ENCODE peak calls at places on chromosomes 7 and 10, in five cellular contexts. V, A, S, X and L are unnamed samples.

GRCh38 chr10:22505923-22506685 is 160.8 kb downstream of the SPAG6 start:
- DNase-seq in V (no peak), A (no peak), S (no peak), X (no peak), L (no peak)

GRCh38 chr10:132793871-132794849 is 8.2 kb upstream of the NKX6-2 start:
- DNase-seq in V (no peak), A (no peak), S (no peak), X (no peak), L (no peak)

GRCh38 chr10:60271319-60272040 is 118.2 kb downstream of the ANK3 start:
- DNase-seq in V (no peak), A (no peak), S (no peak), X (no peak), L (no peak)

GRCh38 chr7:130143986-130144618 is 61.1 kb downstream of the TMEM209 start:
- DNase-seq in V (no peak), A (no peak), S (no peak), X (no peak), L (no peak)

GRCh38 chr7:142880886-142881505 is 4.5 kb downstream of the TRPV6 start:
- DNase-seq in V (no peak), A (peak), S (peak), X (no peak), L (no peak)

GRCh38 chr10:63707254-63707910 is 186.2 kb downstream of the REEP3 start:
- DNase-seq in V (no peak), A (no peak), S (no peak), X (no peak), L (no peak)

GRCh38 chr7:114865564-114865963 is 56.3 kb upstream of the MDFIC start:
- DNase-seq in V (peak), A (peak), S (peak), X (no peak), L (peak)

GRCh38 chr10:34181545-34182300 is 633.4 kb downstream of the PARD3 start:
- DNase-seq in V (peak), A (no peak), S (no peak), X (no peak), L (no peak)

GRCh38 chr10:97676770-97677581 is 10.1 kb downstream of the AVPI1 start:
- DNase-seq in V (no peak), A (no peak), S (peak), X (no peak), L (no peak)

GRCh38 chr7:136293272-136293671 is 316.1 kb upstream of the MTPN start:
- DNase-seq in V (no peak), A (no peak), S (no peak), X (no peak), L (no peak)

GRCh38 chr10:89502556-89502955 is 32.8 kb downstream of the SLC16A12 start:
- DNase-seq in V (no peak), A (no peak), S (no peak), X (no peak), L (no peak)

GRCh38 chr7:13725591-13725990 is 263.9 kb downstream of the ETV1 start:
- DNase-seq in V (no peak), A (no peak), S (no peak), X (no peak), L (no peak)

GRCh38 chr7:131656980-131657725 is 100.7 kb upstream of the PODXL start:
- DNase-seq in V (no peak), A (no peak), S (no peak), X (no peak), L (no peak)

GRCh38 chr10:87503892-87504291 is 801 bp upstream of the MINPP1 start:
- DNase-seq in V (no peak), A (no peak), S (no peak), X (no peak), L (no peak)

GRCh38 chr7:53350241-53350640 is 314.8 kb downstream of the POM121L12 start:
- DNase-seq in V (no peak), A (peak), S (peak), X (no peak), L (no peak)

GRCh38 chr10:22363305-22363704 is 18.0 kb downstream of the SPAG6 start:
- DNase-seq in V (no peak), A (no peak), S (no peak), X (no peak), L (no peak)

GRCh38 chr10:119309423-119309770 is 102.0 kb downstream of the GRK5 start:
- DNase-seq in V (no peak), A (no peak), S (no peak), X (no peak), L (no peak)

GRCh38 chr10:94465684-94466083 is 63.3 kb downstream of the TBC1D12 start:
- DNase-seq in V (no peak), A (no peak), S (no peak), X (no peak), L (no peak)

DNA sequence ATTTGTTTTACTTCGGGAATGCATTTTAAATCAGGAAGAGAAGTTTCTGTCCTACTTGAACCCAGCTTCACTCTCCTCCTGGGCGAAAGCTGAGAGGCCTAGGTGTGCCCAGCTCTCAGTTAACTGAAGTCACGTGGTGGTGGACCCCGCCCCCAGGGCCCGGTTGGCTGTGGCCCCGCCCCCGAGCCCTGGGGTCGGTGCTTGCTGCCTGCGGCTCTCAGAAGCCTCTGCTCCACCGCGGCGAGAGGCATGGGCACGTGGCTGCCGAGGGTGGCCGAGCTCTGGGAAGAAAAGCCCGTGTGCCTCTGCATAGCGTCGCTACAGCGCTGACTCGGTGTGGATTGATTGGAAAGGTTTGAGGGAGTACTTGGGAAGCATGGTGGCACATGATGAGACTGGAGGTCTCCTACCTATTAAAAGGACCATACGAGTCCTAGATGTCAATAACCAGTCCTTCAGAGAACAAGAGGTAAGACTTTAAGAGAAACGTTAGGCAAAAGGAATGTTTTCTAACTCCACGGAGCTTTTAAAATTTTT is 34.1 kb downstream of the NET1 start:
- DNase-seq in V (peak), A (peak), S (peak), X (peak), L (peak)
- TF ChIP-seq POLR2A in V (peak), A (peak), S (no peak), X (peak), L (peak)

DNA sequence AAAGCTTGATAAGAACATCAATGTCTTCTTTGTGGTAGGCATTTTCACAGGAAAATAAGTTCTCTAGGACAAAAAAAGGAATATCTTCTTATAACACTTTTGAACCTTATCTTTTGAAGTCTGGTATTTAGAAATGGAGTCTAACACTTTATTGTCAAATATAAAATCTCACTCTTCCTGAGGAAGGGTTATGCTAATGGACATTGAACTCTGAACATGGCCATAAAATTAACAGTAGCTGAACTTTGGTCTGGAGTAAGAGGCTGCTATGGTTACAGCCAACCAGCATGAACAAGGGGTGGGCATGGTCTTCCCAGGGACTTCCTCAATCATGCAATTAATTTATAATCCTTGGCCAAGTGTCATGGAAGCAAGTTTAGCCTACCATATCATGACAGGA is at the start of gene CLRN3:
- DNase-seq in V (no peak), A (no peak), S (no peak), X (no peak), L (no peak)
- H3K4me3 ChIP-seq in V (no peak), A (peak), S (no peak), X (no peak), L (no peak)

GRCh38 chr10:35465601-35466140 is 129.4 kb downstream of the CCNY start:
- DNase-seq in V (no peak), A (no peak), S (no peak), X (no peak), L (no peak)
- H3K27ac ChIP-seq in V (no peak), A (no peak), S (no peak), X (no peak), L (no peak)

GRCh38 chr10:35640951-35641429 is 1.1 kb downstream of the FZD8 start:
- DNase-seq in V (peak), A (peak), S (peak), X (no peak), L (peak)
- TF ChIP-seq POLR2A in V (no peak), A (no peak), S (no peak), X (no peak), L (peak)

GRCh38 chr7:151923097-151923876 is 33.0 kb upstream of the GALNTL5 start:
- DNase-seq in V (no peak), A (no peak), S (peak), X (no peak), L (peak)
- H3K4me3 ChIP-seq in V (no peak), A (no peak), S (no peak), X (no peak), L (no peak)

GRCh38 chr10:61878411-61879051 is 23.0 kb upstream of the ARID5B start:
- DNase-seq in V (no peak), A (no peak), S (no peak), X (no peak), L (no peak)

GRCh38 chr10:61882621-61883375 is 18.7 kb upstream of the ARID5B start:
- DNase-seq in V (no peak), A (no peak), S (no peak), X (no peak), L (no peak)

GRCh38 chr10:61883376-61883997 is 18.0 kb upstream of the ARID5B start:
- DNase-seq in V (no peak), A (no peak), S (no peak), X (no peak), L (no peak)

GRCh38 chr10:61877882-61878281 is 23.6 kb upstream of the ARID5B start:
- DNase-seq in V (no peak), A (no peak), S (no peak), X (no peak), L (no peak)
- H3K27ac ChIP-seq in V (no peak), A (no peak), S (no peak), X (no peak), L (no peak)

GRCh38 chr10:5938291-5938690 is 39.1 kb downstream of the IL15RA start:
- DNase-seq in V (no peak), A (no peak), S (no peak), X (no peak), L (no peak)
- TF ChIP-seq POLR2A in V (no peak), A (no peak), S (no peak), X (no peak), L (no peak)

GRCh38 chr7:117648203-117648866 is 168.5 kb downstream of the CFTR start:
- DNase-seq in V (no peak), A (no peak), S (no peak), X (no peak), L (no peak)
- H3K4me3 ChIP-seq in V (no peak), A (no peak), S (no peak), X (no peak), L (no peak)